ENCODE peak calls at places on chromosomes 5 and 9, in four cellular contexts. Z is IMR-90, A is tibial artery, T is mucosa of descending colon. F is an unnamed sample. For H3K4me1, the result is how much of the 10 kb centered on the place peaks cover.

GRCh38 chr9:113131689-113132151 is 19.1 kb upstream of the SLC31A2 start:
- DNase-seq in A (no peak), Z (peak), T (no peak), F (no peak)

GRCh38 chr9:81190659-81191058 is 498.7 kb downstream of the TLE1 start:
- DNase-seq in A (no peak), Z (no peak), T (no peak), F (no peak)

GRCh38 chr5:66829826-66830225 is 233.6 kb downstream of the MAST4 start:
- DNase-seq in A (no peak), Z (peak), T (no peak), F (no peak)

GRCh38 chr9:133998915-133999580 is 6.9 kb upstream of the VAV2 start:
- DNase-seq in T (no peak), A (no peak), Z (peak), F (no peak)

GRCh38 chr5:1008451-1009358 is at the start of gene NKD2:
- DNase-seq in Z (no peak), A (peak), T (peak), F (peak)

GRCh38 chr5:83877911-83878706 is 157.5 kb upstream of the HAPLN1 start:
- DNase-seq in Z (peak), T (no peak), A (no peak), F (no peak)

GRCh38 chr5:55917402-55918096 is 66.4 kb downstream of the IL31RA start:
- DNase-seq in T (no peak), Z (no peak), A (no peak), F (no peak)

GRCh38 chr5:55220433-55221185 is 6.5 kb downstream of the MCIDAS start:
- DNase-seq in T (peak), Z (no peak), A (no peak), F (peak)

GRCh38 chr5:62386824-62387223 is 16.9 kb downstream of the DIMT1 start:
- DNase-seq in T (no peak), Z (peak), A (no peak), F (no peak)

GRCh38 chr9:16704096-16704488 is 166.4 kb downstream of the BNC2 start:
- DNase-seq in Z (no peak), A (no peak), T (no peak), F (no peak)

GRCh38 chr9:16701347-16701746 is 169.1 kb downstream of the BNC2 start:
- DNase-seq in Z (no peak), T (no peak), A (no peak), F (no peak)

GRCh38 chr9:16708638-16709435 is 161.6 kb downstream of the BNC2 start:
- DNase-seq in Z (peak), T (no peak), A (no peak), F (no peak)

GRCh38 chr9:16705121-16705604 is 165.3 kb downstream of the BNC2 start:
- DNase-seq in T (peak), A (peak), Z (peak), F (peak)

DNA sequence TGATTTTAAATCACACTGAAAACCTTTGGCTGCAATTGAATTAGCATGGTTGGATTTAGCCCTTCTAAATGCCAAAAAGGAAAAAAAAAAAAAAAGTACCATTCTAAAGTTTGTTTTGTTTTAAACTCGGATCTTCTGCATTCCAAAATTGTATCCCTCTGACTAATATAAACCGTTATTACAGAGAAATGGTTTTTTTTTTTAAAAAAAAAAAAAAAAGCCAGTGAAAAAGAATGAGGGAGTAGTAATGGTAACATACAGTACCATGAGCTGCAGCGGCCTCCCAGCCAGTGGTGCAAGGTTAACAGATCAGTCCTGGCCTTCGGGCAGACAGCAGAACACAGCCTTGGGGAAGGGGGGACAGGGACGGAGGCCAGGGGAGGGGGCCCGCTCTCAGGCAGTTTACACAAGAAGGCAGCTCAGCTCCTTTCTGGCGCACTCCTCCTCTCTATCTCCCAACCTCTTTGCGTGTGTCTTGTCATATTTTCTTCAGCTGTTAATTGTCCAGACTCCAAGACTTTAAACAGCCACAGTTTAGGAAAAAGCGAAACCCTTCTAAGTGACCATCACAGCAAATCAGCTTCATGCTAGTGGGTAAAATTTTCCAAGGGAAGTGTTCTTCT is 165.9 kb downstream of the BNC2 start:
- DNase-seq in Z (peak), T (peak), A (peak), F (peak)
- H3K4me3 ChIP-seq in Z (peak), T (no peak), A (peak), F (no peak)

GRCh38 chr9:532707-533106 is 308.8 kb upstream of the DMRT1 start:
- DNase-seq in T (no peak), Z (no peak), A (no peak), F (peak)

GRCh38 chr9:530681-531080 is 310.8 kb upstream of the DMRT1 start:
- DNase-seq in Z (peak), A (peak), T (no peak), F (no peak)

GRCh38 chr9:534886-535285 is 306.6 kb upstream of the DMRT1 start:
- DNase-seq in T (no peak), A (peak), Z (no peak), F (peak)

GRCh38 chr9:526904-527591 is 312.4 kb downstream of the DOCK8 start:
- DNase-seq in Z (no peak), T (no peak), A (no peak), F (no peak)

GRCh38 chr9:529721-530120 is 311.8 kb upstream of the DMRT1 start:
- DNase-seq in T (no peak), Z (no peak), A (no peak), F (no peak)
- H3K4me1 ChIP-seq in T (under half), Z (under half), A (under half), F (under half)

DNA sequence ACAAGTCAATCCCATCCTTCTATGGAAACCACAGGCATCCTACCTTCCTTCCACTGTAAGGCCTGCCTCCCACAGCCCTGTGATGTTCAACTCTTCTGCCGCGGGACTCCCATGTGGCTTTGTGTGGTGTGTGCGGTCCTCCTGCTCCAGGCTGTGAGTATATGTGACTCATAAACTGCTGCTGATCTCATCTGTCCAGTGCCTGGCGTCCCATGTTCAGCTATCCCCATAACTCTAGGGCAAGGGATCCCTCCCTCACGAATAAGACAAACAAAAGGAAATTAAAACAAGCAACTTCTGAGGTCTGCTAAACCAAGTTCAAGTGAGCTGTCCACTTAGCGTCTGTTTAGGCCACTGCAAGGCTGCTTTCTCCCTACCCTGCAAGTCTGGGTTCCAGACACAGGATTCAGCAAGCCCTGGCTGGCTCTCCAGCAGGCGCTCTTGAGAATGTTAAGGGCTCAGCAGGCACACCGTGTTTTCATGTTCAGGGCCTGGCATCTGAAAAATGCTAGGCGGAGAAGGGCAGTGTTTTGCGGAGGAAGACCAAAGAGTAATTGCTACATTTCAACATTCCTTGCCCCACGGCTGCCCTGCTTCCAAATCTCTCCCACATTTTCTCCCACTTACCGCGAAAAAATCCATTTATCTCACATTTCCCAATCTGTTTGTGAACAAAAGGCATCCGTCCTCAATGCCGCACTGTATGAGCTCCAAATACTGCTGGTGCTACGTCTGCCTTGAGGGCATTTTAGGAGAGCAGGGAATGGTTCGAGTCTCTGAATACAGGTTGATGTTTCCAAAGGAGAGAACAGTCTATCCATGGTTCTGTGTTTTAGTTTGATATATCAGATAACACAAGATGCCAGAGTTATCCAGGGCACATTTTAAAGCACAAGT is 280.2 kb downstream of the SEMA5A start:
- DNase-seq in A (no peak), T (no peak), Z (peak), F (no peak)
- H3K4me3 ChIP-seq in A (no peak), T (no peak), Z (peak), F (no peak)

DNA sequence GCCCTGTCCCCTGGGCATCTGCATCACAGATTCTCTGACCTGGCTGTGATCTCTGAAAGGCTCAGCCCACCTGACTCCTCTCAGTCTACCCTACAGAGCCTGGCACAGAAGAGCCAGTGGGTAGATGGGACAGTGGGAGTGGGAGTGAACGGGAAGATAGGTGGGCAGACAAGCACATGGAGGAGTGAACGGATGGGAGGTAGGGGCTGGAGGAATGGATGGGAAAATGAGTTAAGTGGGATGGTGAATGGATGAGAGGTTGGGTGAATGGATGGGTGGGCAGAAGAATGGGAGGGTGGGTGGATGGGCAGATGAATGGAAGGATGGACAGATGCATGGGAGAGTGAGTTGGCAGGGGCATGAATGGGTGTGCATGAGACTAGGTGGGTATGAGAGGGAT is 18.8 kb downstream of the STK10 start:
- DNase-seq in T (no peak), A (no peak), Z (no peak), F (no peak)
- H3K4me1 ChIP-seq in T (under half), A (under half), Z (under half), F (under half)

GRCh38 chr5:133611357-133612020 is 852 bp downstream of the FSTL4 start:
- DNase-seq in T (no peak), Z (no peak), A (no peak), F (no peak)
- H3K4me3 ChIP-seq in T (no peak), Z (no peak), A (peak), F (peak)